ENCODE peak calls at places on chromosome 5, in eight cellular contexts. R is neural crest cell, M is epithelial cell of esophagus, D is GM12865, N is AG09309, X is Caco-2, G is prostate gland, L is fibroblast of villous mesenchyme. K is an unnamed sample.

GRCh38 chr5:173451031-173451430 is 122.8 kb upstream of the STC2 start:
- DNase-seq in R (no peak), M (peak), D (peak), N (no peak), X (peak), G (no peak), L (peak), K (no peak)

GRCh38 chr5:759111-759741 is 25.3 kb downstream of the ZDHHC11B start:
- DNase-seq in R (no peak), M (no peak), D (no peak), N (no peak), X (peak), G (peak), L (peak), K (peak)

GRCh38 chr5:10702040-10702629 is 58.9 kb downstream of the DAP start:
- DNase-seq in R (no peak), M (peak), D (no peak), N (no peak), X (no peak), G (no peak), L (peak), K (peak)

GRCh38 chr5:55438931-55439477 is 95.8 kb downstream of the PLPP1 start:
- DNase-seq in R (no peak), M (no peak), D (no peak), N (no peak), X (no peak), G (no peak), L (peak), K (no peak)

GRCh38 chr5:79759848-79760247 is 70.2 kb downstream of the CMYA5 start:
- DNase-seq in R (no peak), M (no peak), D (no peak), N (no peak), X (no peak), G (no peak), L (no peak), K (no peak)

GRCh38 chr5:6218116-6218515 is 160.2 kb downstream of the MED10 start:
- DNase-seq in R (no peak), M (no peak), D (no peak), N (no peak), X (no peak), G (no peak), L (no peak), K (no peak)

GRCh38 chr5:68047035-68047434 is 168.5 kb upstream of the PIK3R1 start:
- DNase-seq in R (no peak), M (peak), D (no peak), N (peak), X (no peak), G (no peak), L (peak), K (no peak)

GRCh38 chr5:131773805-131774204 is 23.0 kb downstream of the FNIP1 start:
- DNase-seq in R (no peak), M (no peak), D (no peak), N (no peak), X (no peak), G (no peak), L (no peak), K (no peak)

GRCh38 chr5:1886634-1887399 is 4.1 kb upstream of the IRX4 start:
- DNase-seq in R (no peak), M (peak), D (no peak), N (no peak), X (no peak), G (no peak), L (no peak), K (no peak)

GRCh38 chr5:62068554-62068953 is 237.5 kb upstream of the KIF2A start:
- DNase-seq in R (no peak), M (no peak), D (no peak), N (no peak), X (no peak), G (no peak), L (no peak), K (no peak)

GRCh38 chr5:130520211-130520610 is 615.9 kb downstream of the CHSY3 start:
- DNase-seq in R (no peak), M (peak), D (no peak), N (no peak), X (no peak), G (no peak), L (no peak), K (peak)

GRCh38 chr5:107869459-107870115 is 198.8 kb upstream of the EFNA5 start:
- DNase-seq in R (no peak), M (peak), D (no peak), N (peak), X (no peak), G (no peak), L (peak), K (peak)

GRCh38 chr5:94945656-94946055 is 327.2 kb downstream of the SLF1 start:
- DNase-seq in R (no peak), M (no peak), D (no peak), N (no peak), X (no peak), G (no peak), L (no peak), K (no peak)

GRCh38 chr5:93395010-93395409 is 186.0 kb downstream of the NR2F1-AS1 start:
- DNase-seq in R (no peak), M (peak), D (no peak), N (no peak), X (no peak), G (no peak), L (no peak), K (no peak)

GRCh38 chr5:127810014-127810413 is 106.8 kb downstream of the CCDC192 start:
- DNase-seq in R (no peak), M (no peak), D (no peak), N (no peak), X (no peak), G (no peak), L (no peak), K (no peak)

GRCh38 chr5:154334406-154335041 is 111.3 kb upstream of the SAP30L start:
- DNase-seq in R (no peak), M (no peak), D (no peak), N (no peak), X (no peak), G (no peak), L (no peak), K (no peak)

GRCh38 chr5:10735569-10736255 is 25.3 kb downstream of the DAP start:
- DNase-seq in R (no peak), M (no peak), D (peak), N (no peak), X (no peak), G (no peak), L (no peak), K (no peak)

GRCh38 chr5:91848453-91848852 is 465.3 kb upstream of the ARRDC3 start:
- DNase-seq in R (no peak), M (peak), D (no peak), N (peak), X (no peak), G (no peak), L (peak), K (peak)

GRCh38 chr5:123875444-123876264 is 363.7 kb downstream of the CSNK1G3 start:
- DNase-seq in R (peak), M (no peak), D (no peak), N (no peak), X (peak), G (no peak), L (no peak), K (no peak)

GRCh38 chr5:114221807-114222206 is 140.1 kb upstream of the KCNN2 start:
- DNase-seq in R (no peak), M (no peak), D (no peak), N (no peak), X (no peak), G (no peak), L (no peak), K (no peak)

GRCh38 chr5:172505403-172505759 is 51.1 kb upstream of the SH3PXD2B start:
- DNase-seq in R (no peak), M (no peak), D (no peak), N (no peak), X (no peak), G (peak), L (no peak), K (no peak)

GRCh38 chr5:172274951-172275753 is 8.4 kb downstream of the UBTD2 start:
- DNase-seq in R (no peak), M (peak), D (peak), N (no peak), X (no peak), G (no peak), L (no peak), K (no peak)

GRCh38 chr5:36305571-36306326 is 4.0 kb upstream of the RANBP3L start:
- DNase-seq in R (peak), M (peak), D (peak), N (no peak), X (no peak), G (peak), L (peak), K (peak)

GRCh38 chr5:135350536-135350935 is 48.5 kb downstream of the MACROH2A1 start:
- DNase-seq in R (no peak), M (no peak), D (no peak), N (no peak), X (no peak), G (no peak), L (no peak), K (no peak)

GRCh38 chr5:13658761-13659160 is 285.7 kb downstream of the DNAH5 start:
- DNase-seq in R (no peak), M (peak), D (no peak), N (no peak), X (no peak), G (no peak), L (no peak), K (no peak)

GRCh38 chr5:174317261-174317894 is 271.9 kb downstream of the NSG2 start:
- DNase-seq in R (peak), M (peak), D (peak), N (no peak), X (peak), G (no peak), L (peak), K (peak)

GRCh38 chr5:38463634-38464521 is 92.6 kb downstream of the LIFR start:
- DNase-seq in R (no peak), M (peak), D (no peak), N (peak), X (peak), G (no peak), L (peak), K (peak)

GRCh38 chr5:33195431-33196128 is 245.2 kb upstream of the TARS1 start:
- DNase-seq in R (no peak), M (peak), D (no peak), N (peak), X (no peak), G (no peak), L (peak), K (no peak)

GRCh38 chr5:77143998-77144836 is 57.1 kb upstream of the ZBED3 start:
- DNase-seq in R (peak), M (peak), D (peak), N (peak), X (peak), G (peak), L (peak), K (peak)

GRCh38 chr5:135094339-135095051 is 60.5 kb upstream of the PITX1 start:
- DNase-seq in R (no peak), M (no peak), D (no peak), N (no peak), X (no peak), G (no peak), L (no peak), K (no peak)

GRCh38 chr5:136011427-136012001 is 17.3 kb upstream of the TGFBI start:
- DNase-seq in R (no peak), M (peak), D (no peak), N (no peak), X (no peak), G (no peak), L (peak), K (peak)

GRCh38 chr5:124661317-124662141 is 84.9 kb downstream of the ZNF608 start:
- DNase-seq in R (no peak), M (peak), D (no peak), N (no peak), X (peak), G (no peak), L (peak), K (peak)

GRCh38 chr5:176780071-176780850 is 30.1 kb upstream of the UNC5A start:
- DNase-seq in R (no peak), M (no peak), D (no peak), N (no peak), X (no peak), G (no peak), L (no peak), K (no peak)

GRCh38 chr5:152514827-152515397 is 109.8 kb upstream of the NMUR2 start:
- DNase-seq in R (no peak), M (peak), D (peak), N (no peak), X (no peak), G (no peak), L (peak), K (no peak)

GRCh38 chr5:116536279-116537161 is 38.1 kb downstream of the SEMA6A start:
- DNase-seq in R (no peak), M (no peak), D (no peak), N (no peak), X (peak), G (no peak), L (no peak), K (no peak)

GRCh38 chr5:141654298-141654697 is 3.1 kb upstream of the FCHSD1 start:
- DNase-seq in R (no peak), M (peak), D (no peak), N (peak), X (no peak), G (no peak), L (peak), K (no peak)

GRCh38 chr5:131525805-131526204 is 109.2 kb downstream of the RAPGEF6 start:
- DNase-seq in R (no peak), M (no peak), D (no peak), N (no peak), X (no peak), G (no peak), L (peak), K (no peak)

GRCh38 chr5:136089804-136090203 is 42.8 kb upstream of the SMAD5 start:
- DNase-seq in R (no peak), M (no peak), D (no peak), N (no peak), X (no peak), G (peak), L (no peak), K (no peak)

GRCh38 chr5:135304352-135305221 is 94.4 kb downstream of the MACROH2A1 start:
- DNase-seq in R (no peak), M (no peak), D (no peak), N (no peak), X (peak), G (no peak), L (peak), K (no peak)

GRCh38 chr5:106656821-106657220 is 1013.9 kb downstream of the EFNA5 start:
- DNase-seq in R (no peak), M (no peak), D (no peak), N (no peak), X (no peak), G (no peak), L (no peak), K (no peak)

GRCh38 chr5:102787134-102787533 is 32.0 kb downstream of the PAM start:
- DNase-seq in R (no peak), M (no peak), D (no peak), N (no peak), X (no peak), G (no peak), L (no peak), K (no peak)
- TF ChIP-seq CTCF in R (no peak), M (no peak), D (no peak), N (no peak), X (no peak), G (no peak), L (no peak), K (no peak)

DNA sequence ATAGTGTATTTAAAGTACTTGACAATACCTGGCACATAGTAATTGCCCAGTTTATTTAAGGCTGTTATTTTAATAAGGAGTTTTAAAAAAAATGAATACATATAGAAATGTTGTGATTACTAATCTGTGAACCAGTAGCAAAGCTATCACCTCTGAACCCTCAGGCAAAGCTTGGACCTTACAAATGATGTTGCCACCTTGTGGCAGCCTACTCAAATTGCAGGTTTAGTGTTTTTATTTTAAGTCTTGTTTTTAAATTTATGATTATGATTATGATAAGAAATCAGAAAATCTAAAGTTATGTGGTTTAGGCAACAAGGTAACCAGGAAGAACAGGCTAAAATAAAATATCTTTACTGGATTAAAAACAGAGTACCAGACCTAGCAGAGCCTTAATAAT is 35.8 kb downstream of the PPARGC1B start:
- DNase-seq in R (no peak), M (no peak), D (peak), N (no peak), X (no peak), G (no peak), L (no peak), K (no peak)
- TF ChIP-seq CTCF in R (peak), M (peak), D (peak), N (no peak), X (peak), G (peak), L (no peak), K (peak)

GRCh38 chr5:9441610-9442009 is 104.3 kb downstream of the SEMA5A start:
- DNase-seq in R (no peak), M (peak), D (no peak), N (no peak), X (no peak), G (no peak), L (no peak), K (no peak)
- TF ChIP-seq CTCF in R (no peak), M (no peak), D (no peak), N (no peak), X (no peak), G (no peak), L (no peak), K (no peak)

DNA sequence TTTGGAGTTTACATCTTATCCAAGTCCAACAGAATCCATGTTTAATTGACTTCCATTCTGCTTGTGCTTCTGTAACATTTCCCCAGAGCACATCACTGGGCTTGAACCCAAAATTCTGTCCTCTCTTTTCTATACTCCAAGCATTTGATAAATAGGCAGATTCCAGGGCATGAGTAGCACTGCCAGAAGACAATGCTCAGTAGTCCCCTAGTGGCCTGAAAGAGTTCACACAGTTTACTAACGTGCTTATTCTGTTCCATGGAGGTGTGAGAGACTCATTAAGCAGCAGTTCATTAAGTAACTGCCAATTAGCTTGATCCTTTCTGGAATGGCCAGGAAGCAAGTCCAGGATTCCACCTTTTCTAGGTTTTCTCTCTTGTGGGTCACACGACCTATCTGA is 9.4 kb upstream of the GABRA6 start:
- DNase-seq in R (no peak), M (peak), D (peak), N (no peak), X (no peak), G (no peak), L (no peak), K (no peak)
- TF ChIP-seq CTCF in R (peak), M (peak), D (peak), N (no peak), X (peak), G (no peak), L (no peak), K (peak)

GRCh38 chr5:175766963-175767362 is 104.4 kb upstream of the CPLX2 start:
- DNase-seq in R (no peak), M (no peak), D (no peak), N (no peak), X (no peak), G (no peak), L (no peak), K (no peak)
- TF ChIP-seq CTCF in R (no peak), M (no peak), D (no peak), N (no peak), X (no peak), G (no peak), L (no peak), K (no peak)